ENCODE peak calls at places on chromosomes 13 and 19, in ten cellular contexts. X, R, A, E, M, S, Y, B, I and U are unnamed samples.

GRCh38 chr19:5995606-5996005 is 17.7 kb upstream of the RANBP3 start:
- DNase-seq in E (no peak), M (no peak), R (no peak), A (no peak), S (no peak), X (no peak), B (no peak), Y (no peak), I (no peak), U (no peak)

GRCh38 chr19:3631053-3631861 is 4.7 kb upstream of the CACTIN start:
- DNase-seq in R (no peak), A (no peak), E (no peak), S (no peak), M (no peak), I (no peak), X (no peak), Y (no peak), B (no peak), U (no peak)

GRCh38 chr19:12720851-12721655 is 2.7 kb downstream of the TNPO2 start:
- DNase-seq in S (peak), R (peak), X (no peak), B (no peak), A (no peak), I (no peak), Y (peak), E (no peak), M (peak), U (peak)

GRCh38 chr19:40266111-40266510 is 19.0 kb downstream of the AKT2 start:
- DNase-seq in X (no peak), Y (no peak), I (no peak), M (peak), B (no peak), A (no peak), S (no peak), E (no peak), R (no peak), U (no peak)

GRCh38 chr13:25699600-25699999 is 327.8 kb downstream of the ATP8A2 start:
- DNase-seq in A (no peak), E (no peak), R (no peak), I (no peak), Y (no peak), B (no peak), M (no peak), S (no peak), X (no peak), U (no peak)

GRCh38 chr19:5621311-5621944 is 1.1 kb downstream of the SAFB2 start:
- DNase-seq in M (peak), R (peak), Y (no peak), S (no peak), E (no peak), X (no peak), A (no peak), B (no peak), I (peak), U (no peak)

GRCh38 chr19:1098177-1099051 is 3.2 kb upstream of the POLR2E start:
- DNase-seq in I (no peak), M (no peak), X (no peak), B (no peak), Y (no peak), E (no peak), A (no peak), R (peak), S (no peak), U (no peak)

GRCh38 chr19:31512403-31512970 is 163.3 kb upstream of the TSHZ3 start:
- DNase-seq in B (no peak), A (no peak), M (no peak), Y (no peak), I (no peak), X (no peak), E (no peak), R (no peak), S (no peak), U (no peak)

GRCh38 chr13:113597386-113598080 is 13.0 kb downstream of the TFDP1 start:
- DNase-seq in M (no peak), S (no peak), E (no peak), I (no peak), Y (peak), X (no peak), A (no peak), R (no peak), B (no peak), U (no peak)

GRCh38 chr13:106468207-106468606 is 67.3 kb downstream of the EFNB2 start:
- DNase-seq in E (no peak), B (no peak), A (no peak), I (no peak), S (no peak), R (no peak), Y (no peak), X (no peak), M (peak), U (no peak)

GRCh38 chr19:40348961-40349507 is 539 bp downstream of the PLD3 start:
- DNase-seq in Y (no peak), M (no peak), A (no peak), R (peak), I (peak), X (no peak), S (peak), B (no peak), E (no peak), U (no peak)